ENCODE peak calls at places on chromosome 10, in seven cellular contexts. J, H, Q, R, Z, B and F are unnamed samples.

GRCh38 chr10:36114913-36115312 is 472.8 kb upstream of the FZD8 start:
- DNase-seq in J (no peak), H (peak; percentile 44), Q (no peak), R (no peak), Z (no peak), B (no peak), F (no peak)

GRCh38 chr10:43013065-43013464 is 63.8 kb upstream of the RET start:
- DNase-seq in J (no peak), H (no peak), Q (no peak), R (no peak), Z (no peak), B (no peak), F (no peak)

GRCh38 chr10:27192284-27192683 is 37.1 kb downstream of the MASTL start:
- DNase-seq in J (no peak), H (peak; percentile 89), Q (no peak), R (no peak), Z (peak; percentile 91), B (no peak), F (no peak)

GRCh38 chr10:79202188-79203013 is 133.6 kb downstream of the ZMIZ1 start:
- DNase-seq in J (no peak), H (peak; percentile 62), Q (no peak), R (no peak), Z (no peak), B (no peak), F (no peak)

GRCh38 chr10:128125416-128125943 is 743 bp downstream of the MKI67 start:
- DNase-seq in J (no peak), H (no peak), Q (peak; percentile 46), R (no peak), Z (peak; percentile 19), B (peak; percentile 22), F (no peak)

GRCh38 chr10:13414855-13415254 is 66.8 kb upstream of the SEPHS1 start:
- DNase-seq in J (no peak), H (no peak), Q (peak; percentile 56), R (no peak), Z (peak; percentile 26), B (no peak), F (no peak)

GRCh38 chr10:120940299-120940900 is 89.2 kb downstream of the WDR11 start:
- DNase-seq in J (no peak), H (no peak), Q (peak; percentile 35), R (no peak), Z (no peak), B (no peak), F (no peak)

GRCh38 chr10:120979435-120980315 is 128.5 kb downstream of the WDR11 start:
- DNase-seq in J (peak; percentile 53), H (no peak), Q (peak; percentile 81), R (peak; percentile 59), Z (peak; percentile 35), B (no peak), F (no peak)

GRCh38 chr10:93680414-93681047 is 21.9 kb downstream of the FRA10AC1 start:
- DNase-seq in J (no peak), H (no peak), Q (no peak), R (no peak), Z (peak; percentile 35), B (no peak), F (no peak)

GRCh38 chr10:44723654-44724053 is 187.5 kb upstream of the TMEM72 start:
- DNase-seq in J (no peak), H (no peak), Q (no peak), R (peak; percentile 76), Z (peak; percentile 76), B (no peak), F (no peak)

GRCh38 chr10:43417950-43418768 is 9.2 kb upstream of the HNRNPF start:
- DNase-seq in J (no peak), H (no peak), Q (no peak), R (no peak), Z (no peak), B (peak; percentile 51), F (no peak)

GRCh38 chr10:44865289-44865671 is 45.9 kb upstream of the TMEM72 start:
- DNase-seq in J (no peak), H (no peak), Q (peak; percentile 52), R (peak; percentile 67), Z (no peak), B (no peak), F (no peak)

GRCh38 chr10:16439294-16439693 is 2.5 kb downstream of the PTER start:
- DNase-seq in J (no peak), H (no peak), Q (no peak), R (no peak), Z (no peak), B (no peak), F (no peak)

GRCh38 chr10:50550291-50550839 is 73.4 kb downstream of the SGMS1 start:
- DNase-seq in J (no peak), H (no peak), Q (no peak), R (no peak), Z (no peak), B (no peak), F (no peak)

GRCh38 chr10:118980870-118981269 is 48.6 kb upstream of the NANOS1 start:
- DNase-seq in J (no peak), H (no peak), Q (no peak), R (no peak), Z (no peak), B (no peak), F (no peak)

GRCh38 chr10:16789266-16789665 is 28.0 kb downstream of the RSU1 start:
- DNase-seq in J (no peak), H (no peak), Q (no peak), R (no peak), Z (no peak), B (no peak), F (no peak)

GRCh38 chr10:119129721-119130120 is 25.8 kb downstream of the DENND10 start:
- DNase-seq in J (no peak), H (no peak), Q (no peak), R (no peak), Z (no peak), B (no peak), F (no peak)

GRCh38 chr10:90579602-90580242 is 278.1 kb downstream of the HTR7 start:
- DNase-seq in J (no peak), H (peak; percentile 45), Q (no peak), R (no peak), Z (peak; percentile 71), B (no peak), F (no peak)

GRCh38 chr10:104331208-104331838 is 6.9 kb downstream of the ITPRIP start:
- DNase-seq in J (no peak), H (no peak), Q (no peak), R (peak; percentile 67), Z (peak; percentile 67), B (no peak), F (no peak)

DNA sequence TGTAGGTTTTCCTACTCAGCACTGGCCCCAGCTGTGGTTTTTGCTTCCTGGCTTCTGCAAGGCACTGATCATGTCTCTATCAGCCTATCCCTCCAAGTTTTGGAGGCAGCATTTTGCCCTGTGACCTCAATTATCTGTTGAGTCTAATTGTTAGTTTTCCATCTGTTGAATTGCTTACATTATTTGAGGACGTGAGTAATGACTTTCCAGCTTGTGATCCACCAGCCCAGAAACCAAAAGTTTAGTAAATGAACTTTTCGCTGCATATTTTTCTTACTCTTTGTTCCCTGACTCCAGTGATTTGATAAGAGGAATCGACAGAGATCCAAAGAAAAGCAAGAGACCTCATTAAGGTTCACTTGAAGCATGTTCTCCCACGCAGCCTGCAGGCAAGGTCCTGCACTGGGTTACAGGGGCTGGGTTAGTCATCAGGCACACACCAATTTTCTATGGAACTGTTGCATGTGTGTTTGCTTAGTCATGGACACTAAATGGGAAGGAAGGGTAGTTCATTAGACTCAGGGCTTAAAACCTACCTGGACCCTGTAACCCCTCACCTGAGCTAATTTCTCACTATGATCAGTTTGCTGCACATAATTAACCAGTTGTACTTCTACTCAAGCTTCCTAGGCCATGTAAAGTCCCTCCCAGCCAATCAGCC is 57.2 kb downstream of the AKR1E2 start:
- DNase-seq in J (no peak), H (no peak), Q (no peak), R (no peak), Z (peak; percentile 80), B (no peak), F (no peak)
- H3K9me3 ChIP-seq in J (no peaks in the 10 kb centered on the region), H (no peaks in the 10 kb centered on the region), Q (no peaks in the 10 kb centered on the region), R (no peaks in the 10 kb centered on the region), Z (no peaks in the 10 kb centered on the region), B (no peaks in the 10 kb centered on the region), F (no peaks in the 10 kb centered on the region)

DNA sequence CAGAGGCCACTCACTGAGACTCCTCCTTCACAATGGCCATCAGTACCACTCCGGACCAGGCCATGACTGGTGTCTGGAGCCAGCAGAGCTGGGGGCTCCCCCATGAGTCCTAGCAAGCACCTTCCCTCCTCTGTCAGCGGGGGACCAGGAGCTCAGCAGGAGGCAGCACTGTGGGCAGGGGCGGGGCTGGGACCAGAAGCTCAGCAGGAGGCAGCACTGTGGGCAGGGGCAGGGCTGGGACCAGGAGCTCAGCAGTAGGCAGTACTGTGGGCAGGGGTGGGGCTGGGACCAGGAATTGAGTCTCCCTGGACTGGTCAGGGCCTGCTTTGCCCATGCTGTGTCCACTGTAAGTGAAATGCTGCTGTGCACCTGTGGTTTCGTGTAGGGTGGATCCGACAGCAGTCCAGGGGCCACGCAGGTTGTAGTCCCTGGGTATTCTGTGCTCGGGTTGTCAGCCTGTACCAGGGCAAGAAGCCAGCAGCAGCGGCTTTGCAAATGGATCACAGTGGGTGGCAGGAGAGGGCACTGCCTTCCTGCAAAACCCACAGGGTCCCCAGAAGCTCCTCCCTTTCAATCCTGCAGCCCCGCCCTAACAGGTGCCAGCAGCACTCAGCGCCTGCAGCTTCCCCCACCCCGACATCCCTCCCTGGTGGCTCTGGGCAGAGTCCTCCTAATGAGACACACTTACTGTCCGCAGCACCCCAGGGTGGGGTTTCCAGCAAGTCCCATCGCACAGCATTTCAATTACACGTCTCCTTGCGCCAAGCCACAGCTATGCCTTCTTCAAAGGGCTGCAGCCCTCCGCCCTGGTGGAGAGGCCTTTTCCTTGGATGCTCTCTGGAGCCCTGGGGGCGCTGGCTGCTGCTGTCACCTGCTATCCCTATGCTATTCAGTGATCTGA is 220.5 kb downstream of the TCERG1L start:
- DNase-seq in J (no peak), H (no peak), Q (no peak), R (no peak), Z (no peak), B (no peak), F (no peak)
- H3K9me3 ChIP-seq in J (no peaks in the 10 kb centered on the region), H (peaks cover 13% of the 10 kb centered on the region), Q (no peaks in the 10 kb centered on the region), R (no peaks in the 10 kb centered on the region), Z (peaks cover 52% of the 10 kb centered on the region), B (no peaks in the 10 kb centered on the region), F (no peaks in the 10 kb centered on the region)

GRCh38 chr10:11870900-11871407 is 47.8 kb downstream of the PROSER2 start:
- DNase-seq in J (no peak), H (no peak), Q (no peak), R (no peak), Z (no peak), B (no peak), F (no peak)
- H3K9me3 ChIP-seq in J (no peaks in the 10 kb centered on the region), H (no peaks in the 10 kb centered on the region), Q (no peaks in the 10 kb centered on the region), R (no peaks in the 10 kb centered on the region), Z (no peaks in the 10 kb centered on the region), B (no peaks in the 10 kb centered on the region), F (no peaks in the 10 kb centered on the region)

DNA sequence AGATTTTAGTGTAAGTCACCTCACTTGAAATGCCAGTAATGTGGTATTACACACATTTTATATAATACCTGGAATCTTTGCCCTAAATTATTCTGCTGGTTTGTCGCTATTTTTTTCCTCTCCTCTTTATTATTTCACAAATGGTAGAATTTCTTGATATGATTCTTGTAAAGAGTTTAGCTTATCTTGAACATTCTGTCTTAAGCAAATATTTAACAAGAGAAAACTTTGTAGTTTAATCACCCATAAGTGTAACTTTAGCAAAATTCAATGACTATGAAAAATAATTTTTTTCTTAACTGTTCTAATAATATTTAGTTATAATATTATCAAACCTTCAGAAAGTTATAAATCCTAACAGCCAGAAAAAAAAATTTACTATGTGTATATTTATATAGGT is 56.7 kb downstream of the NHLRC2 start:
- DNase-seq in J (no peak), H (no peak), Q (no peak), R (no peak), Z (no peak), B (no peak), F (no peak)
- H3K9me3 ChIP-seq in J (no peaks in the 10 kb centered on the region), H (no peaks in the 10 kb centered on the region), Q (no peaks in the 10 kb centered on the region), R (no peaks in the 10 kb centered on the region), Z (no peaks in the 10 kb centered on the region), B (no peaks in the 10 kb centered on the region), F (no peaks in the 10 kb centered on the region)